ENCODE peak calls at places on chromosomes 11 and 22, in ten cellular contexts. U is GM23338, J is AG04450, D is astrocyte of the spinal cord, N is BE2C, C is breast epithelium, K is cardiac muscle cell, Y is dorsolateral prefrontal cortex, X is fibroblast of mammary gland, Q is body of pancreas. R is an unnamed sample.

GRCh38 chr11:71204294-71204693 is 48.1 kb downstream of the SHANK2 start:
- DNase-seq in U (no peak), J (no peak), D (no peak), N (no peak), C (no peak), K (no peak), Y (no peak), X (no peak), Q (no peak), R (no peak)

GRCh38 chr11:64914123-64914522 is 2.9 kb downstream of the ATG2A start:
- DNase-seq in U (no peak), J (no peak), D (no peak), N (no peak), C (no peak), K (no peak), Y (no peak), X (no peak), Q (no peak), R (no peak)

GRCh38 chr11:113018913-113019312 is 57.7 kb downstream of the NCAM1 start:
- DNase-seq in U (no peak), J (no peak), D (no peak), N (no peak), C (no peak), K (no peak), Y (no peak), X (no peak), Q (no peak), R (no peak)

GRCh38 chr11:125215951-125216350 is 51.4 kb downstream of the PKNOX2 start:
- DNase-seq in U (no peak), J (no peak), D (no peak), N (no peak), C (no peak), K (no peak), Y (no peak), X (no peak), Q (no peak), R (no peak)

GRCh38 chr22:16955081-16955480 is 52.9 kb downstream of the GAB4 start:
- DNase-seq in U (no peak), J (no peak), D (no peak), N (no peak), C (no peak), K (no peak), Y (no peak), X (no peak), Q (no peak), R (no peak)

GRCh38 chr11:95338430-95338991 is 107.5 kb upstream of the SESN3 start:
- DNase-seq in U (peak), J (no peak), D (peak), N (peak), C (peak), K (peak), Y (no peak), X (peak), Q (peak), R (no peak)

GRCh38 chr11:62269654-62270278 is at the start of gene SCGB2A2:
- DNase-seq in U (peak), J (no peak), D (no peak), N (no peak), C (peak), K (no peak), Y (no peak), X (no peak), Q (peak), R (no peak)

GRCh38 chr11:73854680-73855079 is 22.0 kb downstream of the COA4 start:
- DNase-seq in U (no peak), J (no peak), D (no peak), N (no peak), C (no peak), K (no peak), Y (no peak), X (peak), Q (no peak), R (no peak)

GRCh38 chr22:49993649-49994360 is 18.8 kb downstream of the IL17REL start:
- DNase-seq in U (no peak), J (no peak), D (no peak), N (peak), C (no peak), K (no peak), Y (no peak), X (no peak), Q (no peak), R (no peak)

GRCh38 chr11:20013346-20014066 is 146.8 kb downstream of the DBX1 start:
- DNase-seq in U (no peak), J (no peak), D (peak), N (no peak), C (no peak), K (peak), Y (no peak), X (no peak), Q (peak), R (no peak)

GRCh38 chr11:26947379-26947844 is 46.5 kb upstream of the FIBIN start:
- DNase-seq in U (no peak), J (peak), D (peak), N (no peak), C (peak), K (peak), Y (no peak), X (peak), Q (no peak), R (peak)

GRCh38 chr11:77471520-77472234 is 2.2 kb downstream of the PAK1 start:
- DNase-seq in U (peak), J (no peak), D (no peak), N (peak), C (peak), K (peak), Y (no peak), X (no peak), Q (peak), R (no peak)

GRCh38 chr11:35478411-35479139 is 46.8 kb downstream of the PAMR1 start:
- DNase-seq in U (no peak), J (no peak), D (no peak), N (no peak), C (peak), K (peak), Y (no peak), X (no peak), Q (peak), R (no peak)

GRCh38 chr11:2527621-2528291 is 82.9 kb downstream of the KCNQ1 start:
- DNase-seq in U (no peak), J (no peak), D (no peak), N (peak), C (no peak), K (no peak), Y (peak), X (no peak), Q (peak), R (no peak)

GRCh38 chr11:119337581-119338317 is 2.9 kb downstream of the C1QTNF5 start:
- DNase-seq in U (peak), J (peak), D (peak), N (peak), C (no peak), K (peak), Y (no peak), X (peak), Q (no peak), R (no peak)

GRCh38 chr11:16891964-16892363 is 122.2 kb downstream of the PLEKHA7 start:
- DNase-seq in U (no peak), J (no peak), D (peak), N (no peak), C (no peak), K (peak), Y (no peak), X (peak), Q (no peak), R (no peak)

GRCh38 chr11:8714622-8715225 is 32.1 kb downstream of the RPL27A start:
- DNase-seq in U (no peak), J (no peak), D (no peak), N (no peak), C (no peak), K (no peak), Y (no peak), X (no peak), Q (no peak), R (no peak)

GRCh38 chr22:46328066-46328465 is 7.4 kb upstream of the TRMU start:
- DNase-seq in U (no peak), J (no peak), D (no peak), N (no peak), C (no peak), K (no peak), Y (no peak), X (no peak), Q (no peak), R (no peak)

GRCh38 chr11:118180300-118180703 is 3.9 kb upstream of the SCN2B start:
- DNase-seq in U (peak), J (no peak), D (no peak), N (peak), C (peak), K (peak), Y (peak), X (no peak), Q (peak), R (no peak)

GRCh38 chr11:16000065-16000464 is 356.3 kb downstream of the SOX6 start:
- DNase-seq in U (no peak), J (peak), D (peak), N (no peak), C (no peak), K (peak), Y (no peak), X (peak), Q (no peak), R (peak)

GRCh38 chr11:45041556-45041955 is 90.9 kb upstream of the TP53I11 start:
- DNase-seq in U (no peak), J (no peak), D (no peak), N (no peak), C (no peak), K (no peak), Y (no peak), X (no peak), Q (no peak), R (no peak)

GRCh38 chr11:132638421-132638820 is 893.9 kb downstream of the OPCML start:
- DNase-seq in U (no peak), J (no peak), D (no peak), N (no peak), C (no peak), K (no peak), Y (no peak), X (no peak), Q (no peak), R (no peak)

GRCh38 chr11:27700351-27701261 is at the start of gene BDNF:
- DNase-seq in U (peak), J (no peak), D (peak), N (no peak), C (no peak), K (peak), Y (no peak), X (peak), Q (no peak), R (no peak)

GRCh38 chr11:68447015-68447801 is 13.3 kb upstream of the PPP6R3 start:
- DNase-seq in U (peak), J (no peak), D (peak), N (peak), C (peak), K (peak), Y (peak), X (peak), Q (peak), R (no peak)

GRCh38 chr11:70124321-70125061 is 46.4 kb downstream of the ANO1 start:
- DNase-seq in U (no peak), J (no peak), D (no peak), N (no peak), C (peak), K (no peak), Y (no peak), X (no peak), Q (no peak), R (no peak)

GRCh38 chr22:33299245-33299956 is 241.2 kb upstream of the SYN3 start:
- DNase-seq in U (no peak), J (no peak), D (no peak), N (no peak), C (no peak), K (no peak), Y (no peak), X (no peak), Q (no peak), R (no peak)

GRCh38 chr11:122785156-122785605 is 53.1 kb upstream of the CRTAM start:
- DNase-seq in U (no peak), J (no peak), D (no peak), N (no peak), C (no peak), K (no peak), Y (no peak), X (peak), Q (peak), R (no peak)

GRCh38 chr11:9776203-9776602 is 112.3 kb downstream of the SWAP70 start:
- DNase-seq in U (no peak), J (no peak), D (no peak), N (no peak), C (no peak), K (no peak), Y (no peak), X (no peak), Q (no peak), R (no peak)
- H3K4me3 ChIP-seq in U (no peak), J (peak), D (no peak), N (no peak), C (no peak), K (peak), Y (no peak), X (no peak), Q (no peak), R (peak)

GRCh38 chr22:22856885-22857606 is 30.6 kb upstream of the IGLL5 start:
- DNase-seq in U (no peak), J (no peak), D (no peak), N (no peak), C (no peak), K (no peak), Y (no peak), X (no peak), Q (no peak), R (no peak)

GRCh38 chr22:22855085-22855484 is 32.5 kb upstream of the IGLL5 start:
- DNase-seq in U (no peak), J (no peak), D (no peak), N (no peak), C (no peak), K (no peak), Y (no peak), X (no peak), Q (no peak), R (no peak)

GRCh38 chr22:22854466-22854865 is 33.1 kb upstream of the IGLL5 start:
- DNase-seq in U (no peak), J (no peak), D (no peak), N (no peak), C (no peak), K (no peak), Y (no peak), X (no peak), Q (no peak), R (no peak)

GRCh38 chr22:22856364-22856763 is 31.3 kb upstream of the IGLL5 start:
- DNase-seq in U (peak), J (no peak), D (no peak), N (no peak), C (no peak), K (no peak), Y (no peak), X (no peak), Q (no peak), R (no peak)

GRCh38 chr22:22855617-22856308 is 31.9 kb upstream of the IGLL5 start:
- DNase-seq in U (peak), J (no peak), D (no peak), N (peak), C (no peak), K (peak), Y (no peak), X (peak), Q (no peak), R (no peak)
- TF ChIP-seq CTCF in U (peak), J (peak), D (peak), N (peak), C (no peak), K (peak), Y (peak), X (peak), Q (peak), R (peak)

GRCh38 chr11:67273260-67273990 is 7.2 kb downstream of the GRK2 start:
- DNase-seq in U (no peak), J (no peak), D (no peak), N (peak), C (no peak), K (no peak), Y (peak), X (no peak), Q (no peak), R (no peak)
- H3K4me3 ChIP-seq in U (no peak), J (no peak), D (no peak), N (no peak), C (no peak), K (no peak), Y (no peak), X (no peak), Q (no peak), R (no peak)

DNA sequence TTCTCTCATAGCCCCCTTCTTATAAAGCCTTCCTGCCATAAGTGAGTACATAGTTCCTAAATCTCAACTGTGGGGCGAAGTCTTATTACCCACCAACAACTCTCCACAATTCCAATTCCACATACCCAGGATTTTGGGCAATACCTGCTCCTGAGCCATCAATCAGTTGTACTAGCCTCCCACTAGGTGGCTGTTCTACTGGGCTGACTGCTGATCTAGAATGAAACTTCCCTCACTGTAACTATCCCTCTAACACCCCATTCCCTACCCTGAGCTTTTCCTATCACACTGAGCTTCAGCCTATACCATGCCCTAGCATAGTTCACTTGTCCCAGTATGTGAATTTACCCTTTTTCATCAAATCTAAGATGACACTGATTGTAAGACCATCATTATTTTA is 52.5 kb downstream of the RRAS2 start:
- DNase-seq in U (peak), J (no peak), D (no peak), N (no peak), C (no peak), K (no peak), Y (no peak), X (no peak), Q (no peak), R (no peak)
- TF ChIP-seq CTCF in U (peak), J (no peak), D (no peak), N (no peak), C (no peak), K (no peak), Y (no peak), X (peak), Q (no peak), R (no peak)

GRCh38 chr22:45240810-45241631 is at the start of gene KIAA0930:
- DNase-seq in U (peak), J (peak), D (peak), N (peak), C (peak), K (peak), Y (peak), X (peak), Q (peak), R (no peak)

GRCh38 chr22:45240137-45240809 is 421 bp downstream of the KIAA0930 start:
- DNase-seq in U (peak), J (no peak), D (no peak), N (peak), C (no peak), K (peak), Y (no peak), X (no peak), Q (no peak), R (no peak)

GRCh38 chr22:45239378-45240136 is 1.1 kb downstream of the KIAA0930 start:
- DNase-seq in U (no peak), J (no peak), D (no peak), N (no peak), C (no peak), K (no peak), Y (no peak), X (no peak), Q (no peak), R (no peak)

GRCh38 chr22:45237065-45237990 is 3.4 kb downstream of the KIAA0930 start:
- DNase-seq in U (no peak), J (no peak), D (no peak), N (no peak), C (no peak), K (no peak), Y (no peak), X (no peak), Q (no peak), R (no peak)

DNA sequence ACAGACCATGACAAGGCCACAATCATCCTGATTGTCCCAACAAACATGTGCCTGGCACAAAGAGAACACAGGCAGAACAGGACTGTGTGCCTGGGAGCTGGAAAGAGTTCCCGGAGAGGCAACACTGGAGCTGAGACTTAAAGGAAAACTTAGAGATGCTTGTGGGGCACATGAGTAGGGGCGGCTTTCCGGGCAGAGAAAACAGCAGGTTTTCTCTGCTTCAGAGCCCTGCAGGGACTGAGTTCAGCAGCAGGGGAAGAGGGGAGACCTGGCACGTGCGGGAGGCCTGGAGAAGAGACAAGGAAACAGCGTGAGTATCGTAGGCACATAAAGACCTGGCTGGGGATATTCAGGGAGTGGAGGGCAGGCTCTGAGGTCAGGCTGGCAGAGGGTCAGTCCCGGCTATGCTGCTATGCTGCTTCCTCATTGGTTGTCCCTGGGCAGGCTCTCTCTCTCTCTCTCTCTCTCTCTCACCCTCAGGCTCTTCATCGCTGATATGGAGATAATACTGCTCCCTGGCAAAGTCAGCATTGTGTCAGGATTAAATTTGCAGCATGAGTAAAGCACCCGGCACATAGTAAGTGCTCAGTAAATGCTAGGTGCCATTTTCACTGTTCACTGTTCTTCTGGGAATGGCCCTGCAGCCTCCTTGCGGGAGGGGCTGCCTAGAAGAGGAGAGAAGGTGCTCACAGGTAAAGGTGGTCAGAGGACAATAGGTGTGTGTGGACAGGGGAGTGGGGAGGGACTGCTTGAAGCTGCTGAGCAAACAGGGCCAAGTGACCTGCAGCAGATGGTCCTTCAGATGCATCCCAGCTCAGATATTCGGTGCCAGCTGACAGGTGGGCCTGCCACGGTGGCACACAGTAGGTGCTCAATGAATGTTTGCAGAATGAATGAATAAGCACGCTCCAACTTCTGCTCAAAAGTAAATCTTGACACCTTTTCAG is 2.0 kb downstream of the KIAA0930 start:
- DNase-seq in U (no peak), J (no peak), D (no peak), N (no peak), C (no peak), K (no peak), Y (no peak), X (no peak), Q (no peak), R (no peak)
- H3K4me3 ChIP-seq in U (peak), J (no peak), D (no peak), N (no peak), C (no peak), K (no peak), Y (peak), X (no peak), Q (no peak), R (no peak)

DNA sequence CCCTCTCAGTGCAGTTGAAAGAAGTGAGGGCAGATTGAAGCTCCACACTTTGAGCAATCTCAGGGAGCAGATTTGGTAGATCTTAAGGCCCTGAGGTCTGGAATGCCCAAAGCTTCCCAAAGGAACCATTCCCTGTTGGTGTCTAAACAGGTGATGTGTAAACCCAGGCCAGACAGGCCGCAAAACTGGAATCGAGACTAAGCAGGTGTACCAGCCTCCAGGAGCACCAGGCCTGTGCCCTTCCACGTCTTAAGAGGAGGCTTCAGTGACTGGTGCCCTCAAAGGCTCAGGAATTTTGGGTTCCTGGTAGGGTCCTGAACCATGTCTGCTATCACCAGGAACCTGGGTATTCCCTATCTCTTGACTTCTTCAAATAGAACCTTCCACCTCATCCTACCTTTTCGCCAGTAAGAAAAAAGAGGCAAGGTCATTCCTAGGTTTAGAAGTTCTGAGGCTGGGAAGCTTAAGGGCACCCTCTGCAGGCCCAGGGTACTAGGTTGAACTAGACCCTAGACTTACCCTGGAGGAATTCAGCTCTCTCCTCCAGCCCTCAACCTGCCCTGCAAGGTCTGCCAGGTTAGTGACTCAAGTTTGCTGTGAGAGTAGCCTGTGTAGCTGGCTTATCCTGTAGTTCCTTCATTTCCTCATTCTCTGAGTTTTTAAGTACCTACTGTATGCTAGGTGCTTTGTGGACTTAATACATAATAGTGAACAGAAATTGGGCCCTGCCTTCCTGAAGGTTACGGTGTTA is 100.0 kb upstream of the NNMT start:
- DNase-seq in U (no peak), J (no peak), D (no peak), N (no peak), C (peak), K (no peak), Y (no peak), X (peak), Q (peak), R (no peak)
- TF ChIP-seq CTCF in U (no peak), J (no peak), D (no peak), N (peak), C (no peak), K (no peak), Y (no peak), X (no peak), Q (no peak), R (no peak)

GRCh38 chr22:20857247-20857643 is 1.4 kb downstream of the PI4KA start:
- DNase-seq in U (no peak), J (no peak), D (no peak), N (no peak), C (no peak), K (no peak), Y (no peak), X (no peak), Q (no peak), R (no peak)
- H3K4me3 ChIP-seq in U (peak), J (peak), D (peak), N (peak), C (peak), K (peak), Y (peak), X (peak), Q (no peak), R (peak)

GRCh38 chr22:24186892-24187670 is 5.8 kb downstream of the SUSD2 start:
- DNase-seq in U (no peak), J (no peak), D (no peak), N (peak), C (no peak), K (no peak), Y (peak), X (no peak), Q (no peak), R (no peak)
- TF ChIP-seq CTCF in U (no peak), J (no peak), D (no peak), N (no peak), C (no peak), K (no peak), Y (no peak), X (no peak), Q (no peak), R (no peak)